ENCODE peak calls at places on chromosomes 13 and 19, in six cellular contexts. C is tibial nerve, H is astrocyte of the spinal cord, E is cardiac fibroblast, N is GM23338, O is uterus. V is an unnamed sample.

GRCh38 chr13:64540468-64540867 is 2689.7 kb downstream of the PCDH9 start:
- DNase-seq in C (no peak), H (no peak), E (peak), N (no peak), O (no peak), V (no peak)

GRCh38 chr13:71610876-71611275 is 256.1 kb downstream of the DACH1 start:
- DNase-seq in C (no peak), H (no peak), E (no peak), N (no peak), O (no peak), V (no peak)

GRCh38 chr19:8589177-8589714 is 12.0 kb upstream of the MYO1F start:
- DNase-seq in C (no peak), H (no peak), E (no peak), N (no peak), O (no peak), V (no peak)

GRCh38 chr19:12833747-12834417 is 497 bp downstream of the RTBDN start:
- DNase-seq in C (no peak), H (no peak), E (no peak), N (peak), O (no peak), V (peak)

GRCh38 chr19:5369962-5370367 is 29.4 kb upstream of the PTPRS start:
- DNase-seq in C (no peak), H (peak), E (peak), N (peak), O (peak), V (peak)

GRCh38 chr13:59532405-59532804 is 631.3 kb downstream of the DIAPH3 start:
- DNase-seq in C (no peak), H (peak), E (peak), N (no peak), O (no peak), V (no peak)

GRCh38 chr19:42401365-42402303 is 11.5 kb upstream of the CNFN start:
- DNase-seq in C (peak), H (peak), E (peak), N (peak), O (peak), V (peak)

GRCh38 chr13:97280478-97280877 is 58.3 kb downstream of the MBNL2 start:
- DNase-seq in C (no peak), H (no peak), E (no peak), N (no peak), O (no peak), V (no peak)

GRCh38 chr19:2806736-2807378 is 12.8 kb upstream of the ZNF554 start:
- DNase-seq in C (no peak), H (no peak), E (no peak), N (no peak), O (no peak), V (no peak)

GRCh38 chr13:109869312-109870237 is 83.2 kb upstream of the IRS2 start:
- DNase-seq in C (no peak), H (peak), E (peak), N (peak), O (peak), V (no peak)

GRCh38 chr13:106109391-106109791 is 426.1 kb downstream of the EFNB2 start:
- DNase-seq in C (no peak), H (no peak), E (peak), N (no peak), O (no peak), V (no peak)

GRCh38 chr13:40777166-40777956 is 6.4 kb upstream of the MRPS31 start:
- DNase-seq in C (peak), H (peak), E (peak), N (peak), O (no peak), V (peak)

GRCh38 chr13:91312324-91312723 is 35.2 kb upstream of the MIR17HG start:
- DNase-seq in C (no peak), H (no peak), E (no peak), N (peak), O (no peak), V (no peak)

GRCh38 chr19:38389101-38389925 is 816 bp downstream of the SPRED3 start:
- DNase-seq in C (no peak), H (peak), E (peak), N (peak), O (peak), V (peak)

GRCh38 chr19:17830567-17831418 is 9.5 kb upstream of the INSL3 start:
- DNase-seq in C (peak), H (peak), E (peak), N (peak), O (peak), V (peak)

GRCh38 chr19:29121684-29122083 is 91.3 kb downstream of the UQCRFS1 start:
- DNase-seq in C (peak), H (no peak), E (peak), N (peak), O (no peak), V (no peak)
- TF ChIP-seq CTCF in C (no peak), H (no peak), E (peak), N (peak), O (no peak), V (no peak)

GRCh38 chr13:51004111-51004865 is 94.7 kb downstream of the RNASEH2B start:
- DNase-seq in C (no peak), H (no peak), E (no peak), N (no peak), O (no peak), V (no peak)
- TF ChIP-seq CTCF in C (no peak), H (no peak), E (no peak), N (no peak), O (no peak), V (no peak)

GRCh38 chr13:74274946-74275345 is 140.7 kb upstream of the KLF12 start:
- DNase-seq in C (no peak), H (no peak), E (no peak), N (no peak), O (no peak), V (no peak)
- TF ChIP-seq CTCF in C (no peak), H (no peak), E (no peak), N (no peak), O (no peak), V (no peak)

GRCh38 chr13:42495751-42496150 is 78.2 kb upstream of the TNFSF11 start:
- DNase-seq in C (no peak), H (no peak), E (no peak), N (no peak), O (no peak), V (no peak)

GRCh38 chr13:42497798-42498197 is 76.2 kb upstream of the TNFSF11 start:
- DNase-seq in C (no peak), H (peak), E (peak), N (no peak), O (no peak), V (peak)

GRCh38 chr13:42495256-42495655 is 78.7 kb upstream of the TNFSF11 start:
- DNase-seq in C (no peak), H (no peak), E (peak), N (no peak), O (no peak), V (no peak)

GRCh38 chr13:42494157-42494556 is 79.8 kb upstream of the TNFSF11 start:
- DNase-seq in C (no peak), H (no peak), E (no peak), N (no peak), O (no peak), V (no peak)

GRCh38 chr13:42498521-42498920 is 75.4 kb upstream of the TNFSF11 start:
- DNase-seq in C (no peak), H (no peak), E (no peak), N (no peak), O (no peak), V (no peak)
- TF ChIP-seq CTCF in C (no peak), H (peak), E (peak), N (no peak), O (no peak), V (peak)

GRCh38 chr13:39417131-39417530 is 185.9 kb downstream of the LHFPL6 start:
- DNase-seq in C (no peak), H (peak), E (peak), N (peak), O (no peak), V (no peak)
- TF ChIP-seq CTCF in C (peak), H (peak), E (peak), N (peak), O (no peak), V (no peak)

GRCh38 chr19:50203281-50204080 is at the start of gene MYH14:
- DNase-seq in C (peak), H (peak), E (peak), N (peak), O (peak), V (no peak)
- TF ChIP-seq CTCF in C (no peak), H (no peak), E (no peak), N (no peak), O (no peak), V (no peak)

GRCh38 chr19:29939628-29940027 is 2.4 kb upstream of the URI1 start:
- DNase-seq in C (no peak), H (no peak), E (no peak), N (no peak), O (no peak), V (no peak)

GRCh38 chr19:29943615-29944014 is 1.6 kb downstream of the URI1 start:
- DNase-seq in C (no peak), H (no peak), E (no peak), N (no peak), O (no peak), V (no peak)

GRCh38 chr19:29940971-29941585 is 961 bp upstream of the URI1 start:
- DNase-seq in C (no peak), H (no peak), E (no peak), N (no peak), O (no peak), V (no peak)

GRCh38 chr19:29942404-29943261 is 594 bp downstream of the URI1 start:
- DNase-seq in C (peak), H (peak), E (peak), N (peak), O (peak), V (peak)

DNA sequence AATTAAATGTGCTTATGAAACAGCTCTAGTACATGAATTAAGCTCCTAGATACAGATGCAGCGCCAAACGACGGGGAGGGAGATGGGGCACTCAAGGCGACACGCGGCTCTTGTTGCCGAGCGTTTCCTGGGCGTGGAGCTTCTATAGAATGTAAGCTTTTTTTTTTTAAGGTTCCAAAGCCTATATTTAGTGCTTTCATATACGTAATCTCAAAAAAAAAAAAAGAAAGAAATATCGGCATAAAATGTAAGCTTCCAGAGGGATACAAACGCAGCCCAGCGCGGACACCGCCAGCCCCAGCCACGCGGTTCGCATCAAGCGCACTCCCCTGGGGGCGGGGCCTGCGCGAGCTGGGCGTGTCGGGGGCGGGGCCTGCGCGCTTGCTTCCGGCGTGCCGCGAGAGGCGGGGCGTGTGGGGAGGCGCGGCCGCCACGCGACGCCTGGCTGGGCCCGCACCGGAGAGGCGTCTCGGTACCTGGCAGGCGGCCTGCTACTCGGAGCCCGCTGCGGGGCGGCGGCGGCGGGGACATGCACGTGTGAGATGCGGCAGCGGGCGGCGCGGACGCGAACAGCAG is at the start of gene URI1:
- DNase-seq in C (peak), H (peak), E (peak), N (peak), O (peak), V (peak)
- TF ChIP-seq CTCF in C (peak), H (no peak), E (no peak), N (no peak), O (no peak), V (no peak)